ENCODE peak calls at places on chromosomes 3 and 15, in ten cellular contexts. H, C, Q, E, X, L, F, Y, I and V are unnamed samples.

GRCh38 chr3:139020868-139021234 is at the start of gene PRR23B:
- DNase-seq in H (peak), L (no peak), I (no peak), Y (no peak), E (no peak), C (no peak), Q (no peak), F (no peak), X (no peak), V (no peak)

GRCh38 chr3:138479355-138479964 is 45.0 kb downstream of the ESYT3 start:
- DNase-seq in C (no peak), H (peak), E (peak), Y (no peak), I (peak), L (peak), Q (no peak), X (no peak), F (no peak), V (no peak)

GRCh38 chr3:4730734-4731133 is 237.6 kb downstream of the ITPR1 start:
- DNase-seq in C (no peak), Q (no peak), I (no peak), Y (no peak), H (no peak), E (no peak), L (no peak), F (no peak), X (no peak), V (no peak)

GRCh38 chr3:66073464-66074141 is 34.9 kb upstream of the MAGI1 start:
- DNase-seq in H (no peak), L (no peak), Q (no peak), X (no peak), C (no peak), F (no peak), Y (no peak), E (no peak), I (no peak), V (no peak)

GRCh38 chr15:60758961-60759729 is 280.2 kb upstream of the ICE2 start:
- DNase-seq in C (no peak), L (no peak), E (peak), X (no peak), H (no peak), F (no peak), Q (no peak), I (no peak), Y (no peak), V (no peak)

GRCh38 chr15:52714968-52715367 is 35.8 kb upstream of the ATOSA start:
- DNase-seq in Y (no peak), X (no peak), C (no peak), E (no peak), I (no peak), L (no peak), H (no peak), Q (no peak), F (no peak), V (no peak)

GRCh38 chr3:151580592-151580991 is 119.7 kb upstream of the IGSF10 start:
- DNase-seq in Y (no peak), F (no peak), L (no peak), Q (no peak), I (no peak), E (peak), H (peak), C (no peak), X (no peak), V (no peak)

GRCh38 chr15:75823860-75824613 is 19.2 kb upstream of the UBE2Q2 start:
- DNase-seq in X (no peak), H (peak), L (no peak), I (no peak), C (no peak), Q (no peak), E (no peak), Y (no peak), F (no peak), V (no peak)

GRCh38 chr3:188351648-188352047 is 197.7 kb downstream of the LPP start:
- DNase-seq in E (no peak), Q (no peak), I (no peak), H (no peak), C (no peak), F (no peak), X (no peak), Y (no peak), L (no peak), V (no peak)

GRCh38 chr3:120172070-120172469 is 77.8 kb upstream of the GSK3B start:
- DNase-seq in H (no peak), C (no peak), Y (no peak), E (peak), Q (no peak), F (no peak), I (no peak), X (no peak), L (no peak), V (no peak)

GRCh38 chr3:185210621-185211157 is 43.2 kb downstream of the EHHADH start:
- DNase-seq in I (no peak), H (no peak), Y (no peak), L (no peak), C (no peak), X (no peak), E (no peak), F (no peak), Q (no peak), V (no peak)

GRCh38 chr15:36422631-36423030 is 156.8 kb upstream of the CDIN1 start:
- DNase-seq in X (no peak), C (no peak), H (no peak), F (no peak), Q (no peak), Y (no peak), L (no peak), I (no peak), E (no peak), V (no peak)

GRCh38 chr15:80989110-80989517 is 505 bp downstream of the MESD start:
- DNase-seq in Q (no peak), C (no peak), E (no peak), F (no peak), X (no peak), I (no peak), H (no peak), Y (no peak), L (no peak), V (no peak)

GRCh38 chr15:39397883-39398282 is 183.0 kb upstream of the THBS1 start:
- DNase-seq in Y (no peak), X (no peak), E (no peak), F (no peak), C (no peak), Q (no peak), I (no peak), L (no peak), H (no peak), V (no peak)

GRCh38 chr15:96262097-96262496 is 68.4 kb upstream of the NR2F2 start:
- DNase-seq in I (no peak), F (no peak), Y (no peak), E (peak), H (no peak), Q (no peak), L (no peak), C (no peak), X (no peak), V (no peak)

GRCh38 chr15:29978411-29979382 is 104.1 kb upstream of the GOLGA8J start:
- DNase-seq in L (no peak), X (no peak), Y (no peak), E (no peak), Q (no peak), C (no peak), F (no peak), H (no peak), I (no peak), V (no peak)

GRCh38 chr3:67610458-67610857 is 44.0 kb downstream of the SUCLG2 start:
- DNase-seq in X (no peak), E (peak), F (no peak), H (peak), Y (no peak), L (no peak), Q (no peak), I (no peak), C (no peak), V (no peak)

GRCh38 chr3:146148468-146148931 is 12.5 kb downstream of the PLOD2 start:
- DNase-seq in L (no peak), E (peak), Q (no peak), F (no peak), H (no peak), I (no peak), Y (no peak), X (no peak), C (no peak), V (no peak)

GRCh38 chr3:171644681-171645080 is 165.6 kb downstream of the PLD1 start:
- DNase-seq in L (no peak), E (no peak), Y (no peak), X (no peak), F (no peak), H (no peak), Q (no peak), C (no peak), I (no peak), V (no peak)

GRCh38 chr3:73784647-73785420 is 160.1 kb upstream of the PDZRN3 start:
- DNase-seq in X (no peak), F (no peak), E (peak), Q (no peak), Y (no peak), I (no peak), C (no peak), L (no peak), H (no peak), V (no peak)

GRCh38 chr3:173045770-173046382 is 95.2 kb downstream of the SPATA16 start:
- DNase-seq in C (no peak), E (no peak), Q (no peak), X (no peak), Y (no peak), I (no peak), F (no peak), H (no peak), L (no peak), V (no peak)

GRCh38 chr3:30689202-30689641 is 82.8 kb downstream of the TGFBR2 start:
- DNase-seq in C (peak), Y (peak), X (no peak), Q (no peak), L (peak), E (peak), F (peak), H (peak), I (peak), V (no peak)

GRCh38 chr3:187520027-187520945 is 149.9 kb downstream of the SST start:
- DNase-seq in X (no peak), E (no peak), Y (peak), H (no peak), C (no peak), I (no peak), F (peak), Q (peak), L (peak), V (no peak)

GRCh38 chr15:93929375-93930094 is 301.8 kb upstream of the MCTP2 start:
- DNase-seq in H (no peak), E (peak), F (no peak), Q (no peak), I (no peak), L (peak), Y (peak), X (peak), C (no peak), V (no peak)

GRCh38 chr3:190183121-190183520 is 62.4 kb upstream of the P3H2 start:
- DNase-seq in I (no peak), L (peak), Y (peak), F (no peak), E (peak), C (no peak), X (no peak), H (peak), Q (no peak), V (no peak)

GRCh38 chr3:40864146-40864782 is 335.0 kb upstream of the CTNNB1 start:
- DNase-seq in L (no peak), I (no peak), H (no peak), F (no peak), Q (no peak), C (no peak), Y (no peak), X (no peak), E (no peak), V (no peak)

GRCh38 chr3:40869013-40869412 is 330.3 kb upstream of the CTNNB1 start:
- DNase-seq in F (no peak), H (no peak), I (no peak), Q (no peak), L (no peak), C (no peak), Y (no peak), X (no peak), E (no peak), V (no peak)

GRCh38 chr3:40867826-40868225 is 331.5 kb upstream of the CTNNB1 start:
- DNase-seq in C (no peak), H (no peak), I (no peak), E (no peak), L (no peak), Y (no peak), X (no peak), F (no peak), Q (no peak), V (no peak)

GRCh38 chr3:40869939-40870338 is 329.4 kb upstream of the CTNNB1 start:
- DNase-seq in Q (no peak), I (no peak), F (no peak), Y (no peak), C (no peak), H (no peak), E (no peak), X (no peak), L (no peak), V (no peak)

GRCh38 chr3:40864915-40865314 is 334.4 kb upstream of the CTNNB1 start:
- DNase-seq in C (no peak), F (no peak), Q (no peak), H (no peak), E (no peak), Y (no peak), L (no peak), I (no peak), X (no peak), V (no peak)
- TF ChIP-seq CTCF in C (no peak), F (no peak), Q (no peak), H (no peak), E (no peak), Y (no peak), L (no peak), I (no peak), X (no peak), V (no peak)

GRCh38 chr3:12964713-12965612 is 108.3 kb downstream of the IQSEC1 start:
- DNase-seq in C (no peak), I (no peak), Q (no peak), H (peak), E (no peak), Y (no peak), F (no peak), L (peak), X (no peak), V (no peak)

GRCh38 chr3:12966847-12967750 is 106.1 kb downstream of the IQSEC1 start:
- DNase-seq in F (peak), C (no peak), Q (no peak), I (no peak), Y (no peak), E (peak), X (no peak), H (no peak), L (peak), V (no peak)

GRCh38 chr3:12963869-12964712 is 109.1 kb downstream of the IQSEC1 start:
- DNase-seq in F (peak), Y (no peak), L (peak), I (no peak), E (peak), C (no peak), X (no peak), Q (no peak), H (no peak), V (no peak)

GRCh38 chr3:12967751-12968209 is 105.4 kb downstream of the IQSEC1 start:
- DNase-seq in E (peak), Y (peak), X (peak), I (peak), H (peak), L (peak), Q (peak), C (peak), F (peak), V (peak)

GRCh38 chr3:12965999-12966846 is 107.0 kb downstream of the IQSEC1 start:
- DNase-seq in Y (no peak), Q (no peak), H (no peak), C (no peak), F (no peak), X (no peak), E (no peak), L (no peak), I (no peak), V (no peak)
- H3K4me3 ChIP-seq in Y (peak), Q (peak), H (peak), C (peak), F (peak), X (peak), E (peak), L (no peak), I (peak), V (peak)

DNA sequence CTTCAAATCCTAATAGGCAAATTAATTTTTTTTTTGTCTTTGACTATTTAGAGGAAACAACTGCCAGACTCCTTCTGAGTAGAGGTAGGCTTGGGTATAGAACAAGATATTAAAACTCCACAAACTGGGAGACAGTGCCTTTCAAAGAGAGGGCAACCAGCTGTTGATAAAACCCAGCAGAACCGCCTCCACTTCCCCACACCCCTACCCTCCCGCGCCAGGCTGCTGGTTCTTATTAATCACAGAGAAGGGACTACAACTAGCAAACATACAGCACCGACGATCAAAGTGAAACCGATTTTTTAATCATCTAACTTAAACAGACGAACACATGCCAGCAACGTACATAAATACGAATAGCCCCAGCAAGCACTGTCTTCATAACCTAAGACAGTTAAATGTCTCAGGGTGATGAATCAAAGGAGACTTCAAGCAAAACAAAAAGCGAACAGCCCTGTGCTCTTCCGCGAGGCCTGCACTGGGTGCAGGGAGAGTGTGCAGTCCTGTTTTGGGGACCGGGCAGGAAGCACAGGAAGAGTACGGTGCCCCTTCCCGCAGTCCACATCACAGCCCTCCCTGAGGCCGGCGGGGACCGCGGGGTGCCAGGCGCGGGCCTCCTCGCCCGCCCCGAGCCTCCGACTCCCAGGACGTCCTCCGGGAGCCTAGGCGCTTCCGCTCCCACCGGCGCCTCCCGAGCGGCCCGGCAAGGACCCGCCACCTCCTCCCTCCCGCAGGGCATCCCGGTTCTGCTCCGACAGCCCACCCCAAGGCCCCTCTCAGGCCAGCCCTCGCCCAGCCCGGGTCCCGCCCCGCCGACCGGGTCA is 75.1 kb upstream of the VGLL4 start:
- DNase-seq in Q (peak), X (peak), E (peak), F (peak), L (peak), H (peak), C (peak), Y (peak), I (peak), V (peak)
- TF ChIP-seq POLR2A in Q (no peak), X (no peak), E (no peak), F (no peak), L (peak), H (peak), C (no peak), Y (no peak), I (no peak), V (peak)

DNA sequence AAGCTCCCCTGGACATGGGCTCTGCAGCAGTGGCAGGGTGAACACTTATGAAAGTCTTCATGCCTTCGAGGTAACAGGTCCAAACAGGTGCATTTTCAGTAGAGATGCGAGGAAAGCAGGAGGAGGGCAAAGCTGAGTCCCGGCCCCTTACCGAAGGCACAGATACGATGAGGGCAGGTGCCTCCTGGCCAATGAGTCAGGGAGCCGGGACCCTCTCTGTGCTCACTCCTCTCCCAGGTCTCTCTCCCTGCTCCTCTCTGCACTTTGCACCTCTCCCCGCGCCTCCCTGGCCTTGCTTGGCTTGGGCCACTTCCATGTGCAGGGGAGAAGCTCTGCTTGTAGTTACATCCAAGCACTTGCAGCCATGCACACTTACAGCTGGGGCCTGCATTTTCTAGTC is 187.1 kb downstream of the ATP10A start:
- DNase-seq in C (no peak), E (no peak), H (no peak), I (no peak), Q (no peak), F (no peak), X (no peak), Y (no peak), L (no peak), V (no peak)
- TF ChIP-seq CTCF in C (no peak), E (no peak), H (no peak), I (no peak), Q (no peak), F (no peak), X (no peak), Y (no peak), L (no peak), V (no peak)

GRCh38 chr3:43320288-43320687 is 33.9 kb downstream of the SNRK start:
- DNase-seq in Y (no peak), F (no peak), I (no peak), E (no peak), Q (no peak), C (no peak), L (no peak), H (no peak), X (no peak), V (no peak)

GRCh38 chr3:43317461-43318316 is 31.3 kb downstream of the SNRK start:
- DNase-seq in L (no peak), F (no peak), E (no peak), H (no peak), C (no peak), X (no peak), I (no peak), Q (no peak), Y (peak), V (no peak)

GRCh38 chr3:43319364-43319763 is 33.0 kb downstream of the SNRK start:
- DNase-seq in Y (peak), L (no peak), X (no peak), Q (no peak), H (no peak), F (no peak), E (no peak), C (no peak), I (no peak), V (no peak)

GRCh38 chr3:43316783-43317460 is 30.6 kb downstream of the SNRK start:
- DNase-seq in Y (no peak), H (no peak), L (no peak), I (no peak), Q (no peak), X (no peak), F (no peak), E (no peak), C (no peak), V (no peak)

GRCh38 chr3:43319794-43320193 is 33.5 kb downstream of the SNRK start:
- DNase-seq in Y (no peak), Q (no peak), H (no peak), L (no peak), E (no peak), C (no peak), F (no peak), I (no peak), X (no peak), V (no peak)
- H3K4me3 ChIP-seq in Y (no peak), Q (no peak), H (no peak), L (no peak), E (no peak), C (no peak), F (no peak), I (no peak), X (no peak), V (no peak)